ENCODE peak calls at places on chromosomes 11 and 22, in nine cellular contexts. V is keratinocyte; Z is activated naive CD8-positive, alpha-beta T cell treated with anti-CD3 and anti-CD28 coated beads for 36 hours; C is astrocyte of the cerebellum; S is CD4-positive, alpha-beta T cell; Q is ovary; W is kidney epithelial cell; M is cardiac muscle cell; T is GM04504. L is an unnamed sample.

GRCh38 chr22:23398701-23399366 is 181.3 kb downstream of the IGLL1 start:
- DNase-seq in W (no peak), V (no peak), T (no peak), Q (no peak), C (no peak), M (no peak), S (no peak), Z (no peak), L (no peak)

GRCh38 chr11:69654660-69655478 is 13.9 kb downstream of the CCND1 start:
- DNase-seq in T (no peak), M (no peak), S (no peak), V (no peak), W (no peak), Z (no peak), C (no peak), Q (no peak), L (no peak)

GRCh38 chr11:72740562-72741428 is 11.4 kb downstream of the ARAP1 start:
- DNase-seq in C (no peak), V (no peak), Q (no peak), M (no peak), W (no peak), Z (no peak), S (no peak), T (no peak), L (no peak)

GRCh38 chr22:27795053-27795452 is 6.5 kb downstream of the MN1 start:
- DNase-seq in Z (no peak), V (no peak), W (no peak), C (no peak), S (no peak), M (no peak), Q (no peak), T (no peak), L (no peak)

GRCh38 chr11:75208444-75208843 is 32.1 kb upstream of the TPBGL start:
- DNase-seq in Q (no peak), M (no peak), C (no peak), W (no peak), V (no peak), S (no peak), T (no peak), Z (no peak), L (no peak)

GRCh38 chr11:100925935-100926334 is 203.7 kb downstream of the PGR start:
- DNase-seq in Z (no peak), T (peak), V (peak), W (peak), M (peak), C (peak), S (no peak), Q (no peak), L (peak)

GRCh38 chr11:131511794-131512193 is 141.4 kb downstream of the NTM start:
- DNase-seq in Q (no peak), V (no peak), W (no peak), T (no peak), M (peak), S (no peak), Z (no peak), C (no peak), L (peak)

GRCh38 chr11:72441647-72442267 is 7.4 kb upstream of the CLPB start:
- DNase-seq in T (peak), Q (no peak), Z (no peak), C (no peak), M (peak), V (no peak), W (no peak), S (no peak), L (no peak)

GRCh38 chr11:72229925-72230763 is 5.6 kb downstream of the INPPL1 start:
- DNase-seq in C (no peak), Q (no peak), W (no peak), T (no peak), V (no peak), Z (no peak), M (no peak), S (no peak), L (no peak)

GRCh38 chr22:46358766-46359165 is 23.3 kb downstream of the TRMU start:
- DNase-seq in W (no peak), S (no peak), T (no peak), V (no peak), Q (no peak), M (no peak), Z (no peak), C (no peak), L (no peak)

GRCh38 chr22:40487663-40488249 is 117.4 kb downstream of the SGSM3 start:
- DNase-seq in W (no peak), Q (no peak), C (no peak), T (no peak), V (no peak), M (peak), Z (no peak), S (no peak), L (peak)

GRCh38 chr22:22169923-22170322 is 74.7 kb upstream of the VPREB1 start:
- DNase-seq in W (no peak), Z (no peak), M (no peak), C (no peak), Q (no peak), T (no peak), V (no peak), S (no peak), L (no peak)

GRCh38 chr22:35589071-35589735 is 27.9 kb downstream of the MB start:
- DNase-seq in V (peak), W (peak), S (no peak), Q (peak), T (peak), M (peak), Z (no peak), C (no peak), L (peak)

GRCh38 chr11:13776134-13776815 is 107.8 kb downstream of the FAR1 start:
- DNase-seq in W (no peak), T (no peak), Z (peak), C (no peak), M (no peak), Q (no peak), V (no peak), S (peak), L (peak)

GRCh38 chr11:34208266-34209135 is 103.1 kb downstream of the NAT10 start:
- DNase-seq in Z (no peak), V (no peak), Q (no peak), M (peak), S (no peak), W (no peak), T (no peak), C (no peak), L (no peak)

GRCh38 chr11:68146010-68146540 is 24.9 kb upstream of the CHKA start:
- DNase-seq in S (no peak), M (no peak), W (no peak), C (no peak), Q (peak), V (no peak), Z (no peak), T (no peak), L (no peak)

GRCh38 chr11:15216678-15217077 is 102.0 kb downstream of the INSC start:
- DNase-seq in S (no peak), C (no peak), T (no peak), Q (no peak), W (no peak), Z (no peak), V (no peak), M (no peak), L (peak)

GRCh38 chr11:120486138-120486537 is 25.4 kb upstream of the GRIK4 start:
- DNase-seq in Z (no peak), S (no peak), M (no peak), V (no peak), C (no peak), Q (no peak), W (no peak), T (no peak), L (no peak)

GRCh38 chr11:119236891-119237290 is 30.8 kb downstream of the CBL start:
- DNase-seq in W (no peak), S (no peak), Q (no peak), M (no peak), V (no peak), Z (no peak), T (no peak), C (no peak), L (no peak)

GRCh38 chr22:17057959-17058814 is 26.6 kb upstream of the IL17RA start:
- DNase-seq in W (no peak), V (no peak), T (no peak), Z (peak), C (peak), Q (peak), S (peak), M (peak), L (peak)

GRCh38 chr11:115687934-115688333 is 183.7 kb upstream of the CADM1 start:
- DNase-seq in Q (no peak), S (no peak), W (no peak), M (no peak), T (no peak), V (no peak), C (no peak), Z (no peak), L (no peak)

GRCh38 chr11:131674051-131674755 is 303.8 kb downstream of the NTM start:
- DNase-seq in T (peak), S (no peak), W (peak), V (no peak), Z (peak), C (peak), Q (peak), M (peak), L (peak)

GRCh38 chr11:3043315-3043871 is 13.8 kb downstream of the CARS1 start:
- DNase-seq in T (peak), S (no peak), M (peak), V (no peak), Z (no peak), Q (no peak), W (no peak), C (no peak), L (no peak)

GRCh38 chr11:84993386-84993785 is 633.8 kb downstream of the DLG2 start:
- DNase-seq in W (no peak), Q (no peak), S (no peak), Z (no peak), V (no peak), C (no peak), M (no peak), T (no peak), L (peak)

GRCh38 chr11:20360650-20361049 is 2.9 kb upstream of the HTATIP2 start:
- DNase-seq in W (no peak), S (no peak), Z (peak), M (peak), V (no peak), C (peak), Q (no peak), T (no peak), L (no peak)

L was measured in SK-MEL-5.